ENCODE peak calls at places on chromosome 19, in eight cellular contexts. H is HFFc6; N is left lung; P is COR-L47; D is SIG-M5; K is neural crest cell; S is stimulated activated CD4-positive, alpha-beta T cell treated with anti-CD3 and anti-CD28 coated beads, Interleukin-4, amount 100 ng/mL, for 4 hours; J is HuH-7. Z is an unnamed sample.

GRCh38 chr19:18020212-18021067 is 12.5 kb downstream of the ARRDC2 start:
- DNase-seq in J (no peak), N (peak; percentile 72), P (no peak), H (no peak), S (no peak), K (no peak), D (no peak), Z (no peak)

GRCh38 chr19:47610546-47610894 is 1.6 kb downstream of the BICRA start:
- DNase-seq in J (no peak), H (no peak), D (no peak), K (no peak), N (no peak), P (no peak), S (no peak), Z (no peak)

GRCh38 chr19:20103091-20103501 is 25.3 kb downstream of the ZNF90 start:
- DNase-seq in H (no peak), D (no peak), N (no peak), S (no peak), P (no peak), J (no peak), K (no peak), Z (peak; percentile 39)

GRCh38 chr19:31306006-31306753 is 43.1 kb downstream of the TSHZ3 start:
- DNase-seq in K (no peak), J (no peak), H (no peak), D (no peak), P (no peak), S (no peak), N (peak; percentile 27), Z (no peak)

GRCh38 chr19:29662604-29663404 is 2.5 kb upstream of the PLEKHF1 start:
- DNase-seq in J (no peak), K (no peak), P (no peak), N (peak; percentile 70), D (no peak), H (peak; percentile 90), S (peak; percentile 49), Z (no peak)

GRCh38 chr19:800360-801029 is 3.2 kb downstream of the PTBP1 start:
- DNase-seq in J (no peak), N (no peak), K (no peak), D (no peak), H (no peak), S (no peak), P (no peak), Z (no peak)

GRCh38 chr19:39448271-39448670 is 2.9 kb downstream of the SUPT5H start:
- DNase-seq in D (no peak), H (peak; percentile 57), N (no peak), J (no peak), K (no peak), P (no peak), S (no peak), Z (no peak)

GRCh38 chr19:3107658-3108057 is 13.5 kb downstream of the GNA11 start:
- DNase-seq in D (no peak), H (no peak), P (no peak), J (no peak), S (no peak), N (no peak), K (no peak), Z (no peak)

GRCh38 chr19:17226002-17226933 is at the start of gene OCEL1:
- DNase-seq in J (peak; percentile 90), D (peak; percentile 76), H (peak; percentile 95), P (peak; percentile 97), K (peak; percentile 94), N (peak; percentile 99), S (peak; percentile 96), Z (peak; percentile 97)